ENCODE peak calls at places on chromosomes 13 and 19, in nine cellular contexts. One of them, this sample, is unnamed. For H3K4me1, the result is how much of the 10 kb centered on the place peaks cover.

GRCh38 chr19:42111384-42111783 is 20.9 kb downstream of the POU2F2 start:
- DNase-seq in uterus: no peak
- DNase-seq in lung: no peak
- DNase-seq in Panc1: no peak
- DNase-seq in heart right ventricle: no peak
- DNase-seq in RWPE2: no peak
- DNase-seq in A549: no peak
- DNase-seq in ovary: no peak
- DNase-seq in aorta: no peak
- DNase-seq in this sample: peak

GRCh38 chr19:34677386-34678084 is at the start of gene ZNF302:
- DNase-seq in uterus: peak
- DNase-seq in lung: peak
- DNase-seq in Panc1: peak
- DNase-seq in heart right ventricle: peak
- DNase-seq in RWPE2: peak
- DNase-seq in A549: peak
- DNase-seq in ovary: peak
- DNase-seq in aorta: peak
- DNase-seq in this sample: peak

GRCh38 chr13:27281420-27281819 is 10.8 kb downstream of the RASL11A start:
- DNase-seq in uterus: no peak
- DNase-seq in lung: no peak
- DNase-seq in Panc1: no peak
- DNase-seq in heart right ventricle: no peak
- DNase-seq in RWPE2: no peak
- DNase-seq in A549: no peak
- DNase-seq in ovary: no peak
- DNase-seq in aorta: no peak
- DNase-seq in this sample: no peak

GRCh38 chr13:30346159-30346788 is 38.9 kb upstream of the KATNAL1 start:
- DNase-seq in uterus: no peak
- DNase-seq in lung: no peak
- DNase-seq in Panc1: no peak
- DNase-seq in heart right ventricle: no peak
- DNase-seq in RWPE2: no peak
- DNase-seq in A549: no peak
- DNase-seq in ovary: no peak
- DNase-seq in aorta: no peak
- DNase-seq in this sample: no peak

GRCh38 chr19:44142014-44142523 is 715 bp downstream of the ZNF234 start:
- DNase-seq in uterus: no peak
- DNase-seq in lung: no peak
- DNase-seq in Panc1: no peak
- DNase-seq in heart right ventricle: no peak
- DNase-seq in RWPE2: no peak
- DNase-seq in A549: peak
- DNase-seq in ovary: peak
- DNase-seq in aorta: no peak
- DNase-seq in this sample: no peak

GRCh38 chr19:22832031-22832762 is at the start of gene ZNF723:
- DNase-seq in uterus: no peak
- DNase-seq in lung: no peak
- DNase-seq in Panc1: no peak
- DNase-seq in heart right ventricle: no peak
- DNase-seq in RWPE2: no peak
- DNase-seq in A549: no peak
- DNase-seq in ovary: no peak
- DNase-seq in aorta: no peak
- DNase-seq in this sample: no peak

GRCh38 chr19:34556500-34556899 is 74.9 kb downstream of the WTIP start:
- DNase-seq in uterus: no peak
- DNase-seq in lung: no peak
- DNase-seq in Panc1: no peak
- DNase-seq in heart right ventricle: no peak
- DNase-seq in RWPE2: no peak
- DNase-seq in A549: no peak
- DNase-seq in ovary: no peak
- DNase-seq in aorta: no peak
- DNase-seq in this sample: no peak

GRCh38 chr19:46776927-46777911 is 11.2 kb downstream of the SLC1A5 start:
- DNase-seq in uterus: no peak
- DNase-seq in lung: no peak
- DNase-seq in Panc1: no peak
- DNase-seq in heart right ventricle: no peak
- DNase-seq in RWPE2: no peak
- DNase-seq in A549: no peak
- DNase-seq in ovary: no peak
- DNase-seq in aorta: no peak
- DNase-seq in this sample: no peak

GRCh38 chr13:98525452-98525851 is 51.5 kb downstream of the STK24 start:
- DNase-seq in uterus: no peak
- DNase-seq in lung: no peak
- DNase-seq in Panc1: no peak
- DNase-seq in heart right ventricle: no peak
- DNase-seq in RWPE2: no peak
- DNase-seq in A549: no peak
- DNase-seq in ovary: no peak
- DNase-seq in aorta: no peak
- DNase-seq in this sample: no peak
- H3K4me1 ChIP-seq in uterus: under half
- H3K4me1 ChIP-seq in lung: under half
- H3K4me1 ChIP-seq in Panc1: under half
- H3K4me1 ChIP-seq in heart right ventricle: half or more
- H3K4me1 ChIP-seq in RWPE2: under half
- H3K4me1 ChIP-seq in A549: under half
- H3K4me1 ChIP-seq in ovary: under half
- H3K4me1 ChIP-seq in aorta: under half
- H3K4me1 ChIP-seq in this sample: under half

GRCh38 chr19:12331211-12331941 is 2.1 kb downstream of the ZNF563 start:
- DNase-seq in uterus: no peak
- DNase-seq in lung: no peak
- DNase-seq in Panc1: no peak
- DNase-seq in heart right ventricle: no peak
- DNase-seq in RWPE2: no peak
- DNase-seq in A549: no peak
- DNase-seq in ovary: no peak
- DNase-seq in aorta: no peak
- DNase-seq in this sample: no peak

GRCh38 chr19:12325690-12326089 is 7.7 kb downstream of the ZNF563 start:
- DNase-seq in uterus: no peak
- DNase-seq in lung: no peak
- DNase-seq in Panc1: no peak
- DNase-seq in heart right ventricle: no peak
- DNase-seq in RWPE2: no peak
- DNase-seq in A549: no peak
- DNase-seq in ovary: no peak
- DNase-seq in aorta: no peak
- DNase-seq in this sample: no peak

GRCh38 chr19:12333162-12334159 is at the start of gene ZNF563:
- DNase-seq in uterus: peak
- DNase-seq in lung: peak
- DNase-seq in Panc1: peak
- DNase-seq in heart right ventricle: peak
- DNase-seq in RWPE2: peak
- DNase-seq in A549: no peak
- DNase-seq in ovary: peak
- DNase-seq in aorta: peak
- DNase-seq in this sample: peak

GRCh38 chr19:12330340-12330739 is 3.1 kb downstream of the ZNF563 start:
- DNase-seq in uterus: no peak
- DNase-seq in lung: no peak
- DNase-seq in Panc1: no peak
- DNase-seq in heart right ventricle: no peak
- DNase-seq in RWPE2: no peak
- DNase-seq in A549: no peak
- DNase-seq in ovary: no peak
- DNase-seq in aorta: no peak
- DNase-seq in this sample: no peak
- H3K4me1 ChIP-seq in uterus: under half
- H3K4me1 ChIP-seq in lung: under half
- H3K4me1 ChIP-seq in Panc1: under half
- H3K4me1 ChIP-seq in heart right ventricle: under half
- H3K4me1 ChIP-seq in RWPE2: under half
- H3K4me1 ChIP-seq in A549: under half
- H3K4me1 ChIP-seq in ovary: under half
- H3K4me1 ChIP-seq in aorta: under half
- H3K4me1 ChIP-seq in this sample: under half

GRCh38 chr13:110246530-110246929 is 60.4 kb downstream of the COL4A1 start:
- DNase-seq in uterus: peak
- DNase-seq in lung: no peak
- DNase-seq in Panc1: no peak
- DNase-seq in heart right ventricle: no peak
- DNase-seq in RWPE2: no peak
- DNase-seq in A549: no peak
- DNase-seq in ovary: no peak
- DNase-seq in aorta: no peak
- DNase-seq in this sample: no peak

GRCh38 chr13:110244096-110244830 is 62.7 kb downstream of the COL4A1 start:
- DNase-seq in uterus: no peak
- DNase-seq in lung: no peak
- DNase-seq in Panc1: no peak
- DNase-seq in heart right ventricle: no peak
- DNase-seq in RWPE2: no peak
- DNase-seq in A549: no peak
- DNase-seq in ovary: no peak
- DNase-seq in aorta: no peak
- DNase-seq in this sample: no peak

GRCh38 chr13:110244926-110245325 is 62.0 kb downstream of the COL4A1 start:
- DNase-seq in uterus: no peak
- DNase-seq in lung: no peak
- DNase-seq in Panc1: no peak
- DNase-seq in heart right ventricle: no peak
- DNase-seq in RWPE2: no peak
- DNase-seq in A549: no peak
- DNase-seq in ovary: no peak
- DNase-seq in aorta: no peak
- DNase-seq in this sample: no peak

GRCh38 chr13:110242615-110243014 is 64.3 kb downstream of the COL4A1 start:
- DNase-seq in uterus: no peak
- DNase-seq in lung: no peak
- DNase-seq in Panc1: no peak
- DNase-seq in heart right ventricle: no peak
- DNase-seq in RWPE2: no peak
- DNase-seq in A549: no peak
- DNase-seq in ovary: no peak
- DNase-seq in aorta: no peak
- DNase-seq in this sample: no peak

DNA sequence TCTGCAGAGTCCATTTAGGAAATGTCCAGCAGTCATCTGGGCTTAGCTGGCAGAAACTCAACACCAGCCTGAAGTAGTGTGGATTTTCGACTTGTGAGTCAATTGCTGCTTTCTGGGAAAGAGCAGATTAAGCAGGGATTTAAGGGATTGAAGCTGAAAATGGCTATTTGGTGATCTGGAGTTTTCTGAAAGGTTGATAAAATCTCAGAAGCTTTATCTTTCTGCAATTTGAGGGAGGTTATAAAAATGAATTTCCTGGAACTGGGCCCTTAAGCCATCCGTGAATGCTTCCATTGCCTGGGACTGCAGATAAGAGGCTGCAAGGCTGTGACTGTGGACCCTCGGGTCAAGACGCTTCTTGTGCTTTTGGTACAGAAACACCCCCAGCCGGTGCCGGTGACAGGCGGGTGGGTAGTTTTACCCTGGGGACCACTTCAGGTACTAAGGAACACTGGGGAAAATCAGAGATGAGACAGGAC is 61.5 kb downstream of the COL4A1 start:
- DNase-seq in uterus: peak
- DNase-seq in lung: no peak
- DNase-seq in Panc1: no peak
- DNase-seq in heart right ventricle: no peak
- DNase-seq in RWPE2: no peak
- DNase-seq in A549: no peak
- DNase-seq in ovary: no peak
- DNase-seq in aorta: no peak
- DNase-seq in this sample: no peak
- H3K4me1 ChIP-seq in uterus: under half
- H3K4me1 ChIP-seq in lung: under half
- H3K4me1 ChIP-seq in Panc1: under half
- H3K4me1 ChIP-seq in heart right ventricle: half or more
- H3K4me1 ChIP-seq in RWPE2: under half
- H3K4me1 ChIP-seq in A549: under half
- H3K4me1 ChIP-seq in ovary: under half
- H3K4me1 ChIP-seq in aorta: under half
- H3K4me1 ChIP-seq in this sample: under half

GRCh38 chr13:98487016-98487415 is 89.9 kb downstream of the STK24 start:
- DNase-seq in uterus: no peak
- DNase-seq in lung: no peak
- DNase-seq in Panc1: no peak
- DNase-seq in heart right ventricle: no peak
- DNase-seq in RWPE2: no peak
- DNase-seq in A549: no peak
- DNase-seq in ovary: no peak
- DNase-seq in aorta: no peak
- DNase-seq in this sample: no peak

GRCh38 chr13:98483636-98484288 is 93.1 kb downstream of the STK24 start:
- DNase-seq in uterus: no peak
- DNase-seq in lung: no peak
- DNase-seq in Panc1: no peak
- DNase-seq in heart right ventricle: no peak
- DNase-seq in RWPE2: no peak
- DNase-seq in A549: no peak
- DNase-seq in ovary: no peak
- DNase-seq in aorta: no peak
- DNase-seq in this sample: no peak

GRCh38 chr13:98484289-98485219 is 92.4 kb downstream of the STK24 start:
- DNase-seq in uterus: peak
- DNase-seq in lung: peak
- DNase-seq in Panc1: peak
- DNase-seq in heart right ventricle: peak
- DNase-seq in RWPE2: peak
- DNase-seq in A549: peak
- DNase-seq in ovary: peak
- DNase-seq in aorta: peak
- DNase-seq in this sample: peak

GRCh38 chr13:98486412-98486811 is 90.5 kb downstream of the STK24 start:
- DNase-seq in uterus: no peak
- DNase-seq in lung: no peak
- DNase-seq in Panc1: no peak
- DNase-seq in heart right ventricle: no peak
- DNase-seq in RWPE2: no peak
- DNase-seq in A549: no peak
- DNase-seq in ovary: no peak
- DNase-seq in aorta: no peak
- DNase-seq in this sample: no peak

GRCh38 chr13:98485561-98485960 is 91.3 kb downstream of the STK24 start:
- DNase-seq in uterus: no peak
- DNase-seq in lung: no peak
- DNase-seq in Panc1: no peak
- DNase-seq in heart right ventricle: no peak
- DNase-seq in RWPE2: no peak
- DNase-seq in A549: no peak
- DNase-seq in ovary: no peak
- DNase-seq in aorta: no peak
- DNase-seq in this sample: no peak
- H3K4me1 ChIP-seq in uterus: under half
- H3K4me1 ChIP-seq in lung: under half
- H3K4me1 ChIP-seq in Panc1: under half
- H3K4me1 ChIP-seq in heart right ventricle: half or more
- H3K4me1 ChIP-seq in RWPE2: under half
- H3K4me1 ChIP-seq in A549: half or more
- H3K4me1 ChIP-seq in ovary: under half
- H3K4me1 ChIP-seq in aorta: under half
- H3K4me1 ChIP-seq in this sample: under half